ENCODE peak calls at places on chromosomes 1 and 21, in six cellular contexts. W is adrenal gland, J is C1 segment of cervical spinal cord, E is substantia nigra, K is cardiac muscle cell, V is RKO. D is an unnamed sample.

GRCh38 chr1:207840380-207840779 is 70.5 kb downstream of the CD34 start:
- DNase-seq in W (no peak), J (no peak), E (no peak), K (no peak), V (peak; percentile 6), D (no peak)

GRCh38 chr1:206736878-206737728 is 33.5 kb upstream of the IL19 start:
- DNase-seq in W (no peak), J (no peak), E (no peak), K (no peak), V (no peak), D (no peak)

GRCh38 chr1:217981430-217981829 is 303.7 kb upstream of the RRP15 start:
- DNase-seq in W (no peak), J (no peak), E (no peak), K (no peak), V (no peak), D (no peak)

GRCh38 chr1:50023292-50024159 is at the start of gene AGBL4:
- DNase-seq in W (peak; percentile 29), J (peak; percentile 36), E (peak; percentile 5), K (peak; percentile 33), V (peak; percentile 38), D (peak; percentile 95)

GRCh38 chr1:110281363-110282290 is 57.5 kb upstream of the RBM15 start:
- DNase-seq in W (no peak), J (no peak), E (no peak), K (no peak), V (no peak), D (peak; percentile 67)

GRCh38 chr1:65150583-65151263 is 2.7 kb downstream of the AK4 start:
- DNase-seq in W (no peak), J (no peak), E (no peak), K (no peak), V (no peak), D (no peak)

GRCh38 chr1:68433386-68433785 is 16.4 kb downstream of the RPE65 start:
- DNase-seq in W (no peak), J (no peak), E (no peak), K (no peak), V (no peak), D (no peak)

GRCh38 chr21:17780539-17780938 is 38.6 kb downstream of the C21orf91 start:
- DNase-seq in W (no peak), J (no peak), E (no peak), K (no peak), V (no peak), D (no peak)

GRCh38 chr1:113452921-113453770 is 62.8 kb downstream of the MAGI3 start:
- DNase-seq in W (peak; percentile 26), J (no peak), E (no peak), K (peak; percentile 67), V (peak; percentile 73), D (peak; percentile 37)

GRCh38 chr1:24619376-24619775 is 23.7 kb upstream of the SRRM1 start:
- DNase-seq in W (no peak), J (peak; percentile 43), E (peak; percentile 11), K (no peak), V (no peak), D (no peak)

GRCh38 chr21:17674106-17674505 is 61.4 kb upstream of the BTG3 start:
- DNase-seq in W (no peak), J (no peak), E (no peak), K (no peak), V (no peak), D (no peak)